ENCODE peak calls at places on chromosome 5, in ten cellular contexts. V is NCI-H345; U is NCI-H1092 treated with DMSO at 0.1 percent for 48 hours; W is stimulated activated CD8-positive, alpha-beta memory T cell treated with anti-CD3 and anti-CD28 coated beads, Interleukin-7, amount 100 ng/mL, for 48 hours; O is stimulated activated CD4-positive, alpha-beta T cell treated with anti-CD3 and anti-CD28 coated beads, TNF-alpha, amount 100 ng/mL, for 1 hour; Y is lower leg skin; J is ACHN; R is activated CD4-positive, alpha-beta T cell treated with anti-CD3 and anti-CD28 coated beads, Interleukin-2, amount 50 U/mL, for 1 hour; P is activated B cell treated with CpG ODN at 0.5 μM for 24 hours; B is iris pigment epithelial cell. I is an unnamed sample.

GRCh38 chr5:143004361-143004802 is 234.2 kb downstream of the ARHGAP26 start:
- DNase-seq in W (no peak), B (no peak), Y (no peak), P (no peak), J (peak; percentile 93), R (no peak), O (no peak), U (no peak), V (no peak), I (peak; percentile 95)

GRCh38 chr5:73948289-73948688 is 322.3 kb downstream of the ARHGEF28 start:
- DNase-seq in O (no peak), P (no peak), J (no peak), B (no peak), R (no peak), W (no peak), V (no peak), Y (no peak), U (no peak), I (no peak)

GRCh38 chr5:55063220-55063863 is 39.1 kb upstream of the GZMA start:
- DNase-seq in V (no peak), J (no peak), P (no peak), Y (no peak), W (no peak), O (no peak), U (no peak), B (peak; percentile 66), R (no peak), I (no peak)

GRCh38 chr5:79149432-79149831 is 37.8 kb downstream of the BHMT start:
- DNase-seq in P (no peak), B (peak; percentile 79), V (no peak), Y (no peak), O (no peak), R (no peak), U (no peak), J (no peak), W (no peak), I (no peak)

GRCh38 chr5:13987843-13988464 is 43.5 kb upstream of the DNAH5 start:
- DNase-seq in Y (peak; percentile 37), O (no peak), R (no peak), P (no peak), B (peak; percentile 70), U (peak; percentile 54), W (no peak), J (peak; percentile 64), V (peak; percentile 58), I (peak; percentile 78)

GRCh38 chr5:149940077-149940574 is 4.5 kb downstream of the PDE6A start:
- DNase-seq in B (peak; percentile 62), P (no peak), J (no peak), R (no peak), O (no peak), U (no peak), V (no peak), Y (no peak), W (no peak), I (peak; percentile 50)

GRCh38 chr5:139551490-139551889 is 9.6 kb upstream of the UBE2D2 start:
- DNase-seq in P (no peak), B (no peak), J (no peak), V (no peak), U (no peak), R (no peak), O (no peak), W (no peak), Y (no peak), I (no peak)

GRCh38 chr5:132785355-132785754 is 8.3 kb upstream of the SEPTIN8 start:
- DNase-seq in V (no peak), W (no peak), O (no peak), J (no peak), B (no peak), Y (no peak), P (no peak), R (no peak), U (no peak), I (no peak)

GRCh38 chr5:94967525-94967924 is 317.4 kb downstream of the MCTP1 start:
- DNase-seq in V (no peak), J (no peak), B (no peak), P (no peak), R (no peak), Y (no peak), O (no peak), W (no peak), U (no peak), I (no peak)

GRCh38 chr5:181189363-181189961 is 15.5 kb downstream of the TRIM7 start:
- DNase-seq in R (peak; percentile 56), P (peak; percentile 47), V (no peak), U (no peak), B (peak; percentile 54), W (no peak), J (peak; percentile 37), O (no peak), Y (no peak), I (no peak)

GRCh38 chr5:179374506-179375235 is 29.4 kb upstream of the ADAMTS2 start:
- DNase-seq in R (no peak), B (no peak), J (no peak), Y (no peak), W (no peak), V (no peak), P (no peak), O (no peak), U (no peak), I (no peak)

GRCh38 chr5:14849516-14850294 is 21.9 kb downstream of the ANKH start:
- DNase-seq in V (no peak), B (no peak), O (no peak), J (no peak), W (no peak), Y (no peak), U (no peak), R (no peak), P (no peak), I (no peak)

GRCh38 chr5:143153332-143154119 is 250.0 kb downstream of the NR3C1 start:
- DNase-seq in P (no peak), R (no peak), U (no peak), J (no peak), O (no peak), V (no peak), B (peak; percentile 84), W (no peak), Y (peak; percentile 74), I (no peak)

GRCh38 chr5:169050146-169050571 is 250.8 kb downstream of the SLIT3 start:
- DNase-seq in V (no peak), U (no peak), R (no peak), Y (no peak), B (no peak), W (no peak), J (no peak), P (no peak), O (no peak), I (no peak)

GRCh38 chr5:41406424-41406823 is 104.0 kb downstream of the PLCXD3 start:
- DNase-seq in B (no peak), O (no peak), J (no peak), R (no peak), Y (no peak), W (no peak), U (no peak), P (no peak), V (no peak), I (peak; percentile 80)

GRCh38 chr5:52799358-52799982 is 11.8 kb downstream of the ITGA1 start:
- DNase-seq in U (no peak), V (peak; percentile 43), O (no peak), R (no peak), W (no peak), Y (peak; percentile 32), P (no peak), J (peak; percentile 89), B (peak; percentile 83), I (peak; percentile 66)

GRCh38 chr5:113123563-113123962 is 147.0 kb downstream of the DCP2 start:
- DNase-seq in V (no peak), W (no peak), B (peak; percentile 17), R (no peak), Y (no peak), P (no peak), U (no peak), O (no peak), J (peak; percentile 25), I (no peak)

GRCh38 chr5:178421699-178422399 is 168.3 kb downstream of the COL23A1 start:
- DNase-seq in Y (no peak), P (no peak), B (no peak), R (no peak), O (no peak), J (no peak), V (no peak), U (no peak), W (no peak), I (no peak)

I was measured in RCC 7860.